ENCODE peak calls at places on chromosomes 11 and 22, in nine cellular contexts. One of them, this sample, is unnamed.

GRCh38 chr22:38284042-38284402 is 11.2 kb upstream of the TMEM184B start:
- DNase-seq in omental fat pad: no peak
- DNase-seq in IMR-90: peak
- DNase-seq in psoas muscle: no peak
- DNase-seq in RWPE1: no peak
- DNase-seq in mucosa of descending colon: no peak
- DNase-seq in left ventricle myocardium inferior: no peak
- DNase-seq in fibroblast of lung: peak
- DNase-seq in astrocyte of the spinal cord: peak
- DNase-seq in this sample: no peak

GRCh38 chr11:36398261-36398953 is 102.3 kb downstream of the PRR5L start:
- DNase-seq in omental fat pad: no peak
- DNase-seq in IMR-90: no peak
- DNase-seq in psoas muscle: no peak
- DNase-seq in RWPE1: no peak
- DNase-seq in mucosa of descending colon: no peak
- DNase-seq in left ventricle myocardium inferior: no peak
- DNase-seq in fibroblast of lung: peak
- DNase-seq in astrocyte of the spinal cord: no peak
- DNase-seq in this sample: no peak

GRCh38 chr11:120714448-120714847 is 202.9 kb downstream of the GRIK4 start:
- DNase-seq in omental fat pad: no peak
- DNase-seq in IMR-90: no peak
- DNase-seq in psoas muscle: no peak
- DNase-seq in RWPE1: no peak
- DNase-seq in mucosa of descending colon: no peak
- DNase-seq in left ventricle myocardium inferior: no peak
- DNase-seq in fibroblast of lung: no peak
- DNase-seq in astrocyte of the spinal cord: peak
- DNase-seq in this sample: no peak

GRCh38 chr11:10298342-10298741 is 4.3 kb upstream of the SBF2 start:
- DNase-seq in omental fat pad: no peak
- DNase-seq in IMR-90: peak
- DNase-seq in psoas muscle: no peak
- DNase-seq in RWPE1: no peak
- DNase-seq in mucosa of descending colon: no peak
- DNase-seq in left ventricle myocardium inferior: no peak
- DNase-seq in fibroblast of lung: peak
- DNase-seq in astrocyte of the spinal cord: peak
- DNase-seq in this sample: peak

GRCh38 chr11:110165039-110165438 is 71.8 kb downstream of the ZC3H12C start:
- DNase-seq in omental fat pad: no peak
- DNase-seq in IMR-90: no peak
- DNase-seq in psoas muscle: no peak
- DNase-seq in RWPE1: no peak
- DNase-seq in mucosa of descending colon: no peak
- DNase-seq in left ventricle myocardium inferior: no peak
- DNase-seq in fibroblast of lung: no peak
- DNase-seq in astrocyte of the spinal cord: no peak
- DNase-seq in this sample: no peak

GRCh38 chr11:86211619-86212018 is 32.9 kb upstream of the EED start:
- DNase-seq in omental fat pad: no peak
- DNase-seq in IMR-90: no peak
- DNase-seq in psoas muscle: no peak
- DNase-seq in RWPE1: no peak
- DNase-seq in mucosa of descending colon: no peak
- DNase-seq in left ventricle myocardium inferior: no peak
- DNase-seq in fibroblast of lung: no peak
- DNase-seq in astrocyte of the spinal cord: no peak
- DNase-seq in this sample: peak

GRCh38 chr11:113249491-113249763 is 65.0 kb upstream of the TTC12 start:
- DNase-seq in omental fat pad: no peak
- DNase-seq in IMR-90: no peak
- DNase-seq in psoas muscle: no peak
- DNase-seq in RWPE1: no peak
- DNase-seq in mucosa of descending colon: no peak
- DNase-seq in left ventricle myocardium inferior: no peak
- DNase-seq in fibroblast of lung: no peak
- DNase-seq in astrocyte of the spinal cord: no peak
- DNase-seq in this sample: no peak

GRCh38 chr11:86486261-86487030 is 111.8 kb downstream of the CCDC81 start:
- DNase-seq in omental fat pad: no peak
- DNase-seq in IMR-90: no peak
- DNase-seq in psoas muscle: no peak
- DNase-seq in RWPE1: no peak
- DNase-seq in mucosa of descending colon: peak
- DNase-seq in left ventricle myocardium inferior: no peak
- DNase-seq in fibroblast of lung: peak
- DNase-seq in astrocyte of the spinal cord: no peak
- DNase-seq in this sample: no peak

GRCh38 chr22:30308518-30309230 is 18.1 kb downstream of the TBC1D10A start:
- DNase-seq in omental fat pad: no peak
- DNase-seq in IMR-90: peak
- DNase-seq in psoas muscle: no peak
- DNase-seq in RWPE1: no peak
- DNase-seq in mucosa of descending colon: no peak
- DNase-seq in left ventricle myocardium inferior: no peak
- DNase-seq in fibroblast of lung: peak
- DNase-seq in astrocyte of the spinal cord: no peak
- DNase-seq in this sample: peak

GRCh38 chr22:30306629-30307016 is 17.3 kb upstream of the CASTOR1 start:
- DNase-seq in omental fat pad: no peak
- DNase-seq in IMR-90: no peak
- DNase-seq in psoas muscle: no peak
- DNase-seq in RWPE1: no peak
- DNase-seq in mucosa of descending colon: no peak
- DNase-seq in left ventricle myocardium inferior: no peak
- DNase-seq in fibroblast of lung: no peak
- DNase-seq in astrocyte of the spinal cord: no peak
- DNase-seq in this sample: no peak

GRCh38 chr22:30307026-30307574 is 17.8 kb upstream of the CASTOR1 start:
- DNase-seq in omental fat pad: no peak
- DNase-seq in IMR-90: no peak
- DNase-seq in psoas muscle: no peak
- DNase-seq in RWPE1: no peak
- DNase-seq in mucosa of descending colon: no peak
- DNase-seq in left ventricle myocardium inferior: no peak
- DNase-seq in fibroblast of lung: no peak
- DNase-seq in astrocyte of the spinal cord: no peak
- DNase-seq in this sample: no peak

GRCh38 chr22:30305906-30306628 is 16.8 kb upstream of the CASTOR1 start:
- DNase-seq in omental fat pad: no peak
- DNase-seq in IMR-90: no peak
- DNase-seq in psoas muscle: no peak
- DNase-seq in RWPE1: no peak
- DNase-seq in mucosa of descending colon: no peak
- DNase-seq in left ventricle myocardium inferior: no peak
- DNase-seq in fibroblast of lung: no peak
- DNase-seq in astrocyte of the spinal cord: no peak
- DNase-seq in this sample: no peak

GRCh38 chr22:30308096-30308495 is 18.6 kb downstream of the TBC1D10A start:
- DNase-seq in omental fat pad: no peak
- DNase-seq in IMR-90: no peak
- DNase-seq in psoas muscle: no peak
- DNase-seq in RWPE1: no peak
- DNase-seq in mucosa of descending colon: no peak
- DNase-seq in left ventricle myocardium inferior: no peak
- DNase-seq in fibroblast of lung: no peak
- DNase-seq in astrocyte of the spinal cord: no peak
- DNase-seq in this sample: no peak
- TF ChIP-seq CTCF in omental fat pad: no peak
- TF ChIP-seq CTCF in IMR-90: no peak
- TF ChIP-seq CTCF in psoas muscle: no peak
- TF ChIP-seq CTCF in RWPE1: no peak
- TF ChIP-seq CTCF in mucosa of descending colon: no peak
- TF ChIP-seq CTCF in left ventricle myocardium inferior: no peak
- TF ChIP-seq CTCF in fibroblast of lung: no peak
- TF ChIP-seq CTCF in astrocyte of the spinal cord: no peak
- TF ChIP-seq CTCF in this sample: no peak

DNA sequence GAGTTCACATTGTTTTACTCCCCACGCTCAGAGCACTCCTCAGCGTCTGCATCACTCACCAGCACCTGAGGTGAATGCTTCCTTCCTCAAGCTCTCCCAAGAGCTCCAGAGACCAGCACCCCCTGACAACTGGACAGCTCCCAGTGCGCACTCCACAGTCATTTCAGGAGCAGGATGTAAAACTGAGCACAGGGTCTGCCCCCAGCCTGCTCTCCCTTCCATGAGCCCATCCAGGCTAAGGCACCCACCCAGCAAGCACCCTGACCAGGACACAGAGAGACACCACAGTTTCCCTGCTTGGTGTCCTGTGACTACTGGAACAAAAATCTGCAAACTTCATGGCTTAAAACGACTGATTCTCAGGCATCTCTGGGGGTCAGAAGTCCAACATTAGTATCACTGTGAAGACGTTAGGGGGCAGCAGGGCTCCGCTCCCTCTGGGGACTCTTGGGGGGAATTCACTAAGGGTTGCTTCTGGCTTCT is 3.3 kb downstream of the SCGB1D2 start:
- DNase-seq in omental fat pad: no peak
- DNase-seq in IMR-90: peak
- DNase-seq in psoas muscle: no peak
- DNase-seq in RWPE1: peak
- DNase-seq in mucosa of descending colon: peak
- DNase-seq in left ventricle myocardium inferior: no peak
- DNase-seq in fibroblast of lung: peak
- DNase-seq in astrocyte of the spinal cord: peak
- DNase-seq in this sample: peak
- TF ChIP-seq CTCF in omental fat pad: no peak
- TF ChIP-seq CTCF in IMR-90: no peak
- TF ChIP-seq CTCF in psoas muscle: no peak
- TF ChIP-seq CTCF in RWPE1: no peak
- TF ChIP-seq CTCF in mucosa of descending colon: no peak
- TF ChIP-seq CTCF in left ventricle myocardium inferior: no peak
- TF ChIP-seq CTCF in fibroblast of lung: peak
- TF ChIP-seq CTCF in astrocyte of the spinal cord: peak
- TF ChIP-seq CTCF in this sample: no peak

DNA sequence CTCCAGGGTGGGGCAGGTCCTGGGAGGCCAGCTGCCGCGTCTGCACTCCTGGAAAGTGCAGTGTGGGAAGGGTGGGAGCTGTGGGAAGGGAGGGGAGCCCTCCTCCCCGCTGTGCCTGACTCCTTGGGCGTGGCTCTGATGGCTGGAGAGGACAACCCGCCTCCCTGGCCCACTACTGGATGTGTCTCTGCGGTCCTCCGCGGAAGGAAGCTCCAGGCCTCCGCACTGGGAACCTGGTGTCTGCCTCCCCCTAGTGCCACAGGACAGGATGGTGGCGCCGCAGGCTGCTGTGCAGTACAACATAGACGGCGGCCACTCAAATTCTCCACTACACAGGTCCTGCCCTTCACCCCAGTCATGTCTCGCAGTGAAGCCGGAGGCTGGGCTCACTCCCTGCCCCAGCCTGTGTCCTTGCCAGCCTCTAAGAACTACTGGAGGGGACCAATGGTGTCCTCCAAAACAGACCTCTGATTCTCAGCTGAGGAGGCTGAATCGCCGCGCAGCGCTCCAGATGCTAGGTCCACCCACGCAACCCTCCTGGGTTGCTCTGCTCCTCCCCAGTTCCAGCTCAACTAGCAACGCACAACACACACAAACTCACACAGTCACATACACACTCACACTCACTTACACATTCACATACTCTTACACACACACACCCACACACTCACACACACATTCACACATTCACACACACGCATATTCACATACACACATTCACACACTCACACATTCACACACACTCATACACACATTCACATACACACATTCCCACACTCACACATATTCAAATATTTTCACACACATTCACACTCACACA is 12.4 kb upstream of the DSCAML1 start:
- DNase-seq in omental fat pad: no peak
- DNase-seq in IMR-90: peak
- DNase-seq in psoas muscle: peak
- DNase-seq in RWPE1: peak
- DNase-seq in mucosa of descending colon: peak
- DNase-seq in left ventricle myocardium inferior: peak
- DNase-seq in fibroblast of lung: peak
- DNase-seq in astrocyte of the spinal cord: peak
- DNase-seq in this sample: peak
- TF ChIP-seq CTCF in omental fat pad: no peak
- TF ChIP-seq CTCF in IMR-90: peak
- TF ChIP-seq CTCF in psoas muscle: peak
- TF ChIP-seq CTCF in RWPE1: no peak
- TF ChIP-seq CTCF in mucosa of descending colon: peak
- TF ChIP-seq CTCF in left ventricle myocardium inferior: peak
- TF ChIP-seq CTCF in fibroblast of lung: peak
- TF ChIP-seq CTCF in astrocyte of the spinal cord: peak
- TF ChIP-seq CTCF in this sample: peak

GRCh38 chr22:22377335-22377734 is 131.2 kb downstream of the ZNF280B start:
- DNase-seq in omental fat pad: no peak
- DNase-seq in IMR-90: no peak
- DNase-seq in psoas muscle: no peak
- DNase-seq in RWPE1: no peak
- DNase-seq in mucosa of descending colon: no peak
- DNase-seq in left ventricle myocardium inferior: no peak
- DNase-seq in fibroblast of lung: no peak
- DNase-seq in astrocyte of the spinal cord: no peak
- DNase-seq in this sample: no peak

GRCh38 chr22:22384267-22384666 is 124.3 kb downstream of the ZNF280B start:
- DNase-seq in omental fat pad: no peak
- DNase-seq in IMR-90: no peak
- DNase-seq in psoas muscle: no peak
- DNase-seq in RWPE1: no peak
- DNase-seq in mucosa of descending colon: no peak
- DNase-seq in left ventricle myocardium inferior: no peak
- DNase-seq in fibroblast of lung: no peak
- DNase-seq in astrocyte of the spinal cord: no peak
- DNase-seq in this sample: no peak

GRCh38 chr22:22376352-22376706 is 131.7 kb downstream of the VPREB1 start:
- DNase-seq in omental fat pad: no peak
- DNase-seq in IMR-90: no peak
- DNase-seq in psoas muscle: no peak
- DNase-seq in RWPE1: no peak
- DNase-seq in mucosa of descending colon: no peak
- DNase-seq in left ventricle myocardium inferior: no peak
- DNase-seq in fibroblast of lung: no peak
- DNase-seq in astrocyte of the spinal cord: no peak
- DNase-seq in this sample: no peak

GRCh38 chr22:22378446-22379415 is 129.8 kb downstream of the ZNF280B start:
- DNase-seq in omental fat pad: no peak
- DNase-seq in IMR-90: no peak
- DNase-seq in psoas muscle: no peak
- DNase-seq in RWPE1: no peak
- DNase-seq in mucosa of descending colon: no peak
- DNase-seq in left ventricle myocardium inferior: no peak
- DNase-seq in fibroblast of lung: no peak
- DNase-seq in astrocyte of the spinal cord: no peak
- DNase-seq in this sample: no peak

DNA sequence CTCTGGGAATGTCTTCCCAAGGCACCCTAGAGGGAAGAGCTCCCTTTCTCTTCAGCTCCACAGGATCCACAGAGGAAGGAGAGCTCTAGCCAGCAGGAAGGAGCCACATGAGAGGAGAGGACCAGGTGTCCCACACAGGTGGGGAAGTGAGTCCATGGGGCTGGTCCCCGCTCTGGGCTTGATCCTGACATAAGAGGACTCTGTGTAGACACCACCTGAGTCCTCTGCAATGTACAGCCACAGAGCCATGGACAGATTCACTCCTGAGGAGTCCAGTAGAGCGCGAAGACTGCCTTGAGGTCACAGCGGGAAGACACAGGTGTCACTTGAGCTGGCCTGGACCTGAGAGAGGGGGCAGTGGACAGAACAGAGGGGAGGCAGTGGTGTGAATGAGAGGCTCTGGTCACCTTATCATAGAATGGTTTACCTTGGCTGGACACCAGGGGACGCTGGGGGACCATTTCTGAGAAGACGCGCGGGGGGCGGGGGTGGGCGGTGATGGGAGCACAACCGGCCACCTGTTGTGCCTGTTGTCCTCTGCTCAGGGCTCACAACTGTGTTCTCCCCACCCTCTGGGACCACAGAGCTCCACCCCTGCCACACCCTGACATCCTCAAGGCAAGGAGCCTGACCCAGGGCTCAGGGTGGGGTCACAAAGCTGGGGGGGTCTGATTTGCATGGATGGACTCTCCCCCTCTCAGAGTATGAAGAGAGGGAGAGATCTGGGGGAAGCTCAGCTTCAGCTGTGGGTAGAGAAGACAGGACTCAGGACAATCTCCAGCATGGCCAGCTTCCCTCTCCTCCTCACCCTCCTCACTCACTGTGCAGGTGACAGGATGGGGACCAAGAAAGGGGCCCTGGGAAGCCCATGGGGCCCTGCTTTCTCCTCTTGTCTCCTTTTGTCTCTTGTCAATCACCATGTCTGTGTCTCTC is 128.2 kb downstream of the ZNF280B start:
- DNase-seq in omental fat pad: no peak
- DNase-seq in IMR-90: no peak
- DNase-seq in psoas muscle: no peak
- DNase-seq in RWPE1: no peak
- DNase-seq in mucosa of descending colon: peak
- DNase-seq in left ventricle myocardium inferior: no peak
- DNase-seq in fibroblast of lung: no peak
- DNase-seq in astrocyte of the spinal cord: no peak
- DNase-seq in this sample: peak
- TF ChIP-seq CTCF in omental fat pad: no peak
- TF ChIP-seq CTCF in IMR-90: no peak
- TF ChIP-seq CTCF in psoas muscle: no peak
- TF ChIP-seq CTCF in RWPE1: no peak
- TF ChIP-seq CTCF in mucosa of descending colon: no peak
- TF ChIP-seq CTCF in left ventricle myocardium inferior: no peak
- TF ChIP-seq CTCF in fibroblast of lung: no peak
- TF ChIP-seq CTCF in astrocyte of the spinal cord: peak
- TF ChIP-seq CTCF in this sample: no peak

This sample was measured in GM10248.